ENCODE peak calls at places on chromosomes 7 and 10, in seven cellular contexts. A is GM12891, E is HEK293T, M is activated T-helper 1 cell treated with Interleukin-2 at 50 U/mL for 16 hours, Y is hypothalamus, R is cardiac fibroblast, O is GM03348. V is an unnamed sample.

GRCh38 chr10:1465993-1466764 is 271.1 kb downstream of the ADARB2 start:
- DNase-seq in O (no peak), R (no peak), M (no peak), E (no peak), Y (no peak), A (no peak), V (no peak)

GRCh38 chr7:6271091-6271658 is 1.2 kb downstream of the CYTH3 start:
- DNase-seq in O (peak), Y (peak), R (peak), E (peak), M (peak), A (no peak), V (peak)

GRCh38 chr7:79692015-79692414 is 238.5 kb upstream of the MAGI2 start:
- DNase-seq in O (peak), R (peak), Y (no peak), M (no peak), A (no peak), E (no peak), V (no peak)

GRCh38 chr7:22663721-22664120 is 63.3 kb upstream of the IL6 start:
- DNase-seq in R (peak), O (no peak), Y (no peak), M (no peak), E (no peak), A (no peak), V (no peak)

GRCh38 chr10:116848032-116848911 is 1.0 kb upstream of the ENO4 start:
- DNase-seq in O (no peak), M (no peak), E (no peak), Y (no peak), R (no peak), A (peak), V (no peak)

GRCh38 chr10:97713828-97714400 is 384 bp downstream of the MARVELD1 start:
- DNase-seq in E (peak), A (peak), M (peak), R (peak), Y (peak), O (peak), V (peak)

GRCh38 chr10:70715853-70716795 is 43.8 kb downstream of the ADAMTS14 start:
- DNase-seq in M (no peak), A (no peak), R (peak), O (peak), Y (no peak), E (no peak), V (peak)

GRCh38 chr7:156640949-156641485 is 443 bp downstream of the RNF32 start:
- DNase-seq in R (peak), E (no peak), A (peak), M (no peak), Y (no peak), O (no peak), V (no peak)

GRCh38 chr7:117114272-117114671 is 161.0 kb downstream of the ST7 start:
- DNase-seq in Y (no peak), M (no peak), O (no peak), R (no peak), E (no peak), A (no peak), V (no peak)

GRCh38 chr7:158828343-158829020 is 827 bp downstream of the ESYT2 start:
- DNase-seq in O (peak), E (peak), R (peak), Y (peak), M (no peak), A (no peak), V (peak)

GRCh38 chr7:156608176-156608478 is 32.4 kb upstream of the RNF32 start:
- DNase-seq in O (no peak), Y (no peak), E (no peak), R (no peak), M (no peak), A (no peak), V (peak)

GRCh38 chr7:130896051-130896881 is 162.3 kb upstream of the KLF14 start:
- DNase-seq in O (no peak), M (no peak), A (no peak), E (no peak), Y (no peak), R (peak), V (no peak)

GRCh38 chr10:130326954-130327353 is 190.8 kb downstream of the GLRX3 start:
- DNase-seq in R (no peak), Y (no peak), M (no peak), O (no peak), A (no peak), E (no peak), V (no peak)

GRCh38 chr7:148975896-148976295 is 52.4 kb downstream of the PDIA4 start:
- DNase-seq in O (no peak), E (no peak), R (no peak), M (no peak), A (no peak), Y (no peak), V (no peak)

GRCh38 chr7:28483112-28483511 is 70.8 kb downstream of the CREB5 start:
- DNase-seq in M (no peak), Y (no peak), R (peak), A (no peak), O (peak), E (no peak), V (no peak)

GRCh38 chr7:22210355-22210754 is 146.6 kb downstream of the RAPGEF5 start:
- DNase-seq in O (no peak), R (no peak), E (no peak), M (no peak), Y (no peak), A (no peak), V (no peak)

GRCh38 chr10:6704891-6705290 is 124.8 kb upstream of the PRKCQ start:
- DNase-seq in O (no peak), A (no peak), E (no peak), M (no peak), Y (no peak), R (no peak), V (no peak)

GRCh38 chr7:85000973-85001372 is 185.9 kb downstream of the SEMA3D start:
- DNase-seq in A (no peak), E (no peak), Y (no peak), O (no peak), M (no peak), R (no peak), V (no peak)

GRCh38 chr7:23013715-23014649 is at the start of gene HYCC1:
- DNase-seq in A (peak), O (peak), M (peak), Y (peak), R (peak), E (peak), V (peak)

GRCh38 chr10:28381465-28381864 is 78.6 kb upstream of the MPP7 start:
- DNase-seq in E (no peak), Y (no peak), M (no peak), A (no peak), R (no peak), O (no peak), V (no peak)

GRCh38 chr10:22986771-22987542 is 59.1 kb downstream of the ARMC3 start:
- DNase-seq in R (peak), A (no peak), O (peak), E (peak), M (no peak), Y (no peak), V (no peak)

GRCh38 chr7:75762350-75762917 is 9.6 kb downstream of the CCL26 start:
- DNase-seq in M (no peak), E (peak), R (peak), A (peak), O (peak), Y (no peak), V (peak)

GRCh38 chr7:21364838-21365267 is 63.0 kb upstream of the SP4 start:
- DNase-seq in M (no peak), A (no peak), R (peak), E (no peak), Y (no peak), O (no peak), V (no peak)

GRCh38 chr10:16585103-16585502 is 63.4 kb upstream of the C1QL3 start:
- DNase-seq in E (no peak), A (no peak), O (no peak), Y (no peak), M (no peak), R (no peak), V (no peak)

GRCh38 chr7:93117852-93118530 is at the start of gene SAMD9:
- DNase-seq in E (peak), A (peak), R (peak), O (peak), Y (peak), M (peak), V (peak)

GRCh38 chr10:29948971-29949370 is 110.4 kb downstream of the JCAD start:
- DNase-seq in M (no peak), O (no peak), Y (no peak), A (no peak), R (no peak), E (no peak), V (no peak)

GRCh38 chr10:79487296-79488194 is 24.8 kb upstream of the EIF5AL1 start:
- DNase-seq in Y (peak), R (peak), O (peak), M (no peak), E (peak), A (peak), V (peak)

GRCh38 chr10:3347413-3348147 is 175.0 kb upstream of the PITRM1 start:
- DNase-seq in R (no peak), E (no peak), Y (no peak), O (no peak), M (no peak), A (no peak), V (no peak)

GRCh38 chr10:71852335-71852937 is 1.4 kb upstream of the PSAP start:
- DNase-seq in A (no peak), M (no peak), E (no peak), Y (no peak), R (no peak), O (no peak), V (no peak)

GRCh38 chr10:78215645-78216044 is 182.0 kb downstream of the RPS24 start:
- DNase-seq in Y (peak), E (no peak), A (no peak), R (peak), M (no peak), O (peak), V (peak)

GRCh38 chr10:44186150-44186549 is 198.7 kb downstream of the CXCL12 start:
- DNase-seq in M (no peak), A (no peak), R (peak), O (peak), E (no peak), Y (no peak), V (no peak)

GRCh38 chr10:127852456-127852855 is 40.3 kb downstream of the CLRN3 start:
- DNase-seq in O (no peak), Y (no peak), E (no peak), R (no peak), A (no peak), M (no peak), V (no peak)

GRCh38 chr7:83394776-83395175 is 232.1 kb upstream of the PCLO start:
- DNase-seq in A (no peak), Y (no peak), E (no peak), O (no peak), M (no peak), R (no peak), V (no peak)

GRCh38 chr7:103928581-103928980 is 60.9 kb downstream of the RELN start:
- DNase-seq in O (no peak), R (no peak), Y (no peak), M (no peak), A (no peak), E (no peak), V (no peak)

GRCh38 chr10:117673611-117674010 is 131.1 kb downstream of the EMX2 start:
- DNase-seq in O (no peak), E (no peak), Y (no peak), A (no peak), R (no peak), M (no peak), V (no peak)